ENCODE peak calls at places on chromosomes 11 and 22, in four cellular contexts. P is K562, U is H1, N is HepG2. Q is an unnamed sample.
A peak's percentile ranks its signal among the peaks of the same experiment; 100 is the strongest.

GRCh38 chr11:72930011-72930410 is 115.8 kb downstream of the ATG16L2 start:
- DNase-seq in P (no peak), U (no peak), N (no peak), Q (no peak)

GRCh38 chr22:19463491-19464469 is 15.2 kb downstream of the UFD1 start:
- DNase-seq in U (no peak), P (no peak), N (no peak), Q (no peak)

GRCh38 chr11:1674194-1674878 is 22.7 kb upstream of the KRTAP5-6 start:
- DNase-seq in P (no peak), U (no peak), N (no peak), Q (no peak)

GRCh38 chr22:37562049-37562784 is 1.9 kb downstream of the CDC42EP1 start:
- DNase-seq in U (no peak), P (no peak), N (no peak), Q (no peak)

GRCh38 chr11:12889243-12889642 is 119.9 kb upstream of the RASSF10 start:
- DNase-seq in N (no peak), U (no peak), P (no peak), Q (no peak)

GRCh38 chr11:12149672-12150225 is 39.4 kb downstream of the MICAL2 start:
- DNase-seq in U (no peak), P (peak; percentile 91), N (no peak), Q (no peak)

GRCh38 chr11:3195251-3196160 is 23.1 kb downstream of the MRGPRG start:
- DNase-seq in P (no peak), U (peak; percentile 47), N (peak; percentile 20), Q (peak; percentile 6)

GRCh38 chr11:13942908-13943505 is 19.5 kb upstream of the SPON1 start:
- DNase-seq in P (no peak), N (no peak), U (no peak), Q (peak; percentile 32)

GRCh38 chr11:72225411-72225951 is 914 bp downstream of the INPPL1 start:
- DNase-seq in U (no peak), P (peak; percentile 23), N (no peak), Q (no peak)

GRCh38 chr11:20158597-20159257 is 1.5 kb downstream of the DBX1 start:
- DNase-seq in N (peak; percentile 6), U (peak; percentile 84), P (peak; percentile 57), Q (no peak)

GRCh38 chr11:58832246-58832645 is 12.3 kb downstream of the GLYATL2 start:
- DNase-seq in U (no peak), N (no peak), P (no peak), Q (no peak)

GRCh38 chr11:58830693-58831301 is 13.7 kb downstream of the GLYATL2 start:
- DNase-seq in P (no peak), N (no peak), U (no peak), Q (no peak)

GRCh38 chr11:58829736-58830135 is 14.8 kb downstream of the GLYATL2 start:
- DNase-seq in P (no peak), N (no peak), U (no peak), Q (no peak)
- TF ChIP-seq FOSL1 in P (no peak), N (no peak), U (no peak), Q (no peak)

GRCh38 chr22:42621505-42622002 is 6.9 kb upstream of the POLDIP3 start:
- DNase-seq in P (peak; percentile 71), N (peak; percentile 47), U (peak; percentile 94), Q (peak; percentile 50)
- TF ChIP-seq FOSL1 in P (no peak), N (no peak), U (no peak), Q (no peak)

GRCh38 chr11:123211981-123212380 is 16.9 kb upstream of the CLMP start:
- DNase-seq in P (no peak), U (peak; percentile 43), N (no peak), Q (no peak)

GRCh38 chr11:123212406-123212805 is 17.4 kb upstream of the CLMP start:
- DNase-seq in P (no peak), N (no peak), U (no peak), Q (no peak)

GRCh38 chr11:123214396-123214795 is 19.3 kb upstream of the CLMP start:
- DNase-seq in N (no peak), P (no peak), U (no peak), Q (no peak)

GRCh38 chr11:123211134-123211879 is 16.3 kb upstream of the CLMP start:
- DNase-seq in P (no peak), U (no peak), N (no peak), Q (no peak)

DNA sequence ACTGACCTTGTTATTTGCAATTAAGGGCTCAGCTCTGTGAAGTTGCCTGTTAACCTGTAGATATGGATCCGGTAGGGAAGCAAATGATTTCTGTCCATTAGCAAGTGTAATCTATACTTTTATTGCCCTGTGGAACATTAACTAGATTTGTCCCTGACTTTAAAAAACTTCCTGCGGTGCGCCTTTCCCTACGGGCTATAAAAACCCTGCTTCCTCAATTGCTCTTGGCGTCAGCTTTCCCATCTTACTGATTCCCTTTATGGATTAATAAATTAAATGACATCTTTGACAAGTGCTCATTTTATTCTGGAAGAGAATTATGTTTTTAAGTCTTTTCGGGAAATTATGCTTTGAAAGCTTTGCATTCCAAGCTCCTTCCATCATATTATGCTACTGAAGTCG is 18.3 kb upstream of the CLMP start:
- DNase-seq in U (peak; percentile 19), P (no peak), N (no peak), Q (no peak)
- TF ChIP-seq FOSL1 in U (no peak), P (no peak), N (no peak), Q (no peak)

DNA sequence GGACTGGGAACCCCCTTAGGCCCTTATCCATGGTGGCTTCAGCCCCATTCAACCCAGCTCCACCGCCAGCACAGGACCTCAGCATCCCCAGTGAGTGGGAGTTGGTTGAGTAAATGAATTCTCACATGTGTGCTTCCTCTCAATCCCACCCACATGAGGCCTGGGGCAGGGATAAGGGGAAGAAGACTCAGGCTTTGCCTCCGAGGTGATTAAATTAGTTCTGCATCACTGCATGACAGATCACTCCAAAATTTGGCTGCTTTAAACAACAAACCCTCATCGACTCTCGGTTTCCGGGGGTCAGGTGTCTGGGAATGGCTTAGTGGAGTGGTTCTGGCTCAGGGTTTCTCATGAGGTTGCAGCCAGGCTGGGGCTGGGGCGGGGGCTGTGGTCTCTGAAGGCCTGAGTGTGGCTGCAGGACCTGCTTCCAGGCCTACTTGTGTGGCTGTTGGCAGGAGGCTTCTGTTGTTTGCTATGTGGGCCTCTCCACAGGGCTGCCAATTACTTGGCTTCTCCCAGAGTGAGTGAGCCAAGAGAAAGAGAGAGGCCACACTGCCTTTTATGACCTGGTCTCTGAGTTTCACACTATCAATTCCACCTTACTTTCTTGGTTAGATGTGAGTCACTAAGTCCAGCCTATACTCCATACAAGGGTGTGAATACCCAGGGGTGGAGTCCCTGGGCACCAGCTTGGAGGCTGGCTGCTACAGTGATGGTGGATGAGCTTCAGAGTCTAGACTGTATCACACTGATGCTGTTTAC is 15.9 kb downstream of the MOGAT2 start:
- DNase-seq in U (no peak), N (no peak), P (no peak), Q (no peak)
- TF ChIP-seq FOSL1 in U (no peak), N (no peak), P (no peak), Q (no peak)

DNA sequence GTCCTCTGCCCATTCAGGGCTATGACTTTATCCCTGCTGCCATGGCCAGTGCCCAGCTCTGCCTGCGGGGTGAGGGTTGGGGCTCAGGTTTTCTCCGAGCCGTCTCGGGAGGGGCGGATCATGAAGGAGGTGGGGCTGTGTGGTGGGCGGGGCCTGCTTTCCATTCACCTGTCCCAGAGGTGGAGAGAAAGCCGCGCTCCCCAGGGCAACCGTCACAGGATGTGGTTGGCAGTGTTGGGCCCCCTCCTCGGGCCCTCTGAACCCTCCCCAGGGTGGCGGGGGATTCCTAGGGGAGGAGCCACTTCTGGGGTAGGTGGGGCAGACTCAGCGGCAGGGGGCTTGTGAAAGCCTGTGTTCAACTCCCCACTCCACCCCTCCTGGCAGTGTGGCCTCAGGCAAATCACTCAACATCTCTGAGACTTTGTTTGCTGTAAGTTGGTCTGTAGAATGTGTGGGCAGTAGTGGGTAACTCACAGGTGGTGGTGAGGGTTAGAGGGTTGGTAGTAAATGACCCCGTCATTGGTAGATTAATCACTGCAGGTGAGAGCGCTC is 50.3 kb downstream of the CD6 start:
- DNase-seq in N (no peak), P (no peak), U (peak; percentile 89), Q (no peak)
- TF ChIP-seq FOSL1 in N (no peak), P (no peak), U (no peak), Q (no peak)

GRCh38 chr22:23598805-23599518 is 18.9 kb upstream of the IGLL1 start:
- DNase-seq in U (no peak), N (no peak), P (no peak), Q (no peak)
- TF ChIP-seq FOSL1 in U (no peak), N (no peak), P (no peak), Q (no peak)

DNA sequence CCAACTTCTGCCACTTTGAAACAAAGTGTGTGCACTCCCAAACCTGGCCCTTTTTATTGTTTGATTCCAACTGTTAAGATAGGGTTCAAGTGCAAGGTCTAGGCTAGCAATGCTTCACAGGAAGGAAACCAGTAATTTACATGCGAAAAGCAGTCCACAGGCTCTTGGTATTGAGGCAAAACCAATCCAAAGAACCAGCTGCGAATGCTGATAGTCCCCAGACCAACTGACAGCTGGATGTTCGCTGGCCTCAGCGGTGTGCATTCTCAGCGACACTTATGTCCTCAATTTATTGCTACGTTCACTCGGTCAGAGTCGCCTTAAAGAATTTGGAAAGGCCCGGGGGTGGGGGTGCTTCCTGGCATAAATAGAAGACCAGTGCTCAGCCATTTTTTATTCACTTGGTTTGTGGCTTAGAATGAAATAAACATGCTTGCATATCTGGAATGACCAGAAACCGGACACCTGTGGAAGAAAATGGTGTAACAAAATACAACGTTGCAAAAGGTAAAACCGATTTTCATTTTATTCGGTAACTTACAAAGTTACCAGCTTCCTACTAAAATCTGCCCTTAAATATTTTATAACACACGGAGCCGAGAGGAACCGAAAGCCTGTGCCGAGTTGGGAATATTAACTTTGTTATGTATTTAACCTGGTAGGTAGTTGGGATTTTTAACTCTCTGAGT is 1.6 kb downstream of the CPT1A start:
- DNase-seq in N (no peak), U (no peak), P (peak; percentile 80), Q (no peak)
- TF ChIP-seq FOSL1 in N (no peak), U (no peak), P (no peak), Q (no peak)

DNA sequence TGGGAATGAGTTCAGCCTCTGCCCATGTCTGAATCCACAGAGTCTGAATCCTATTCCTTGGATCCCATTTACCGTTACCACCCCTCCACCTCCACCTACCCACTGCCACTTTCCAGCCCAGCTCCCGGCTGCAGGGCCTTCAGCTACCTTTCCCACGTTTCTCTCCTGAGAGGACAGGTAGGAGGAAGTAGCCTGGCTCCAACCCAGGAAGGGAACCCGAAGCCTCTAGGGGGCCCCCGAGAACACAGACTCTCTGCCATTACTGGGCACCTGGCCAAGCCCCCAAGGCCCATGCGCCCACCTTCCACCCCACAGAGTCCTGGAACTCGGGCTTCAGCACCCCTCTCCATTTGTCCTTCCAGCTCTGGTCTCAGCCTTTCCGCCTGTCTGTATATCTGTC is 101.9 kb upstream of the LMO1 start:
- DNase-seq in U (peak; percentile 71), N (no peak), P (peak; percentile 23), Q (no peak)
- TF ChIP-seq FOSL1 in U (no peak), N (no peak), P (no peak), Q (no peak)